ENCODE peak calls at places on chromosomes 5 and 9, in five cellular contexts. E is stimulated activated naive CD4-positive, alpha-beta T cell; A is NCI-H1092; I is cardiac septum; X is NCI-H2081. S is an unnamed sample.

GRCh38 chr5:65105301-65105700 is 336.6 kb downstream of the CWC27 start:
- DNase-seq in E (no peak), A (no peak), I (no peak), X (no peak), S (no peak)

GRCh38 chr5:106880656-106881055 is 790.1 kb downstream of the EFNA5 start:
- DNase-seq in E (no peak), A (no peak), I (no peak), X (no peak), S (no peak)

GRCh38 chr9:6805532-6805931 is 47.8 kb downstream of the KDM4C start:
- DNase-seq in E (no peak), A (no peak), I (no peak), X (no peak), S (peak; percentile 33)

GRCh38 chr5:112646139-112646941 is 91.3 kb upstream of the APC start:
- DNase-seq in E (no peak), A (no peak), I (no peak), X (no peak), S (no peak)

GRCh38 chr5:73186976-73187375 is 14.0 kb downstream of the TMEM174 start:
- DNase-seq in E (no peak), A (no peak), I (no peak), X (no peak), S (no peak)

GRCh38 chr9:127360829-127361228 is 36.1 kb upstream of the SLC2A8 start:
- DNase-seq in E (no peak), A (no peak), I (no peak), X (no peak), S (peak; percentile 9)

GRCh38 chr9:100167912-100168775 is 69.1 kb downstream of the INVS start:
- DNase-seq in E (no peak), A (no peak), I (no peak), X (no peak), S (peak; percentile 44)

GRCh38 chr5:71903826-71904225 is 184.8 kb downstream of the CARTPT start:
- DNase-seq in E (no peak), A (no peak), I (no peak), X (peak; percentile 35), S (no peak)

GRCh38 chr5:59766394-59766793 is 127.1 kb downstream of the PDE4D start:
- DNase-seq in E (no peak), A (peak; percentile 6), I (no peak), X (peak; percentile 49), S (peak; percentile 47)

GRCh38 chr5:141897425-141897824 is 19.2 kb upstream of the PCDH1 start:
- DNase-seq in E (no peak), A (no peak), I (no peak), X (no peak), S (no peak)

GRCh38 chr5:21574429-21574828 is 1278.7 kb downstream of the CDH12 start:
- DNase-seq in E (no peak), A (no peak), I (no peak), X (no peak), S (no peak)

GRCh38 chr5:36662291-36662851 is 56.0 kb downstream of the SLC1A3 start:
- DNase-seq in E (no peak), A (no peak), I (no peak), X (no peak), S (no peak)

GRCh38 chr5:43152946-43153345 is 32.2 kb downstream of the ZNF131 start:
- DNase-seq in E (no peak), A (no peak), I (no peak), X (no peak), S (peak; percentile 30)

GRCh38 chr9:14366071-14366470 is 52.1 kb upstream of the NFIB start:
- DNase-seq in E (no peak), A (no peak), I (no peak), X (no peak), S (no peak)

S was measured in amniotic epithelial cell.